ENCODE peak calls at places on chromosome 17, in eight cellular contexts. One of them, this sample, is unnamed.

GRCh38 chr17:46182961-46183360 is 10.3 kb downstream of the KANSL1 start:
- DNase-seq in Right ventricle myocardium superior: no peak
- DNase-seq in mammary epithelial cell: no peak
- DNase-seq in left ventricle myocardium superior: no peak
- DNase-seq in activated gamma-delta T cell treated with Interleukin-2 at 50 U/mL for 16 hours: no peak
- DNase-seq in NCI-H460: no peak
- DNase-seq in epithelial cell of esophagus: peak; percentile 44
- DNase-seq in putamen: no peak
- DNase-seq in this sample: no peak

GRCh38 chr17:73717690-73718089 is 73.4 kb upstream of the SDK2 start:
- DNase-seq in activated gamma-delta T cell treated with Interleukin-2 at 50 U/mL for 16 hours: no peak
- DNase-seq in mammary epithelial cell: no peak
- DNase-seq in putamen: no peak
- DNase-seq in Right ventricle myocardium superior: no peak
- DNase-seq in left ventricle myocardium superior: no peak
- DNase-seq in NCI-H460: no peak
- DNase-seq in epithelial cell of esophagus: no peak
- DNase-seq in this sample: no peak

GRCh38 chr17:74987909-74988711 is 678 bp downstream of the CDR2L start:
- DNase-seq in NCI-H460: no peak
- DNase-seq in epithelial cell of esophagus: peak; percentile 66
- DNase-seq in Right ventricle myocardium superior: peak; percentile 90
- DNase-seq in putamen: peak; percentile 80
- DNase-seq in left ventricle myocardium superior: peak; percentile 89
- DNase-seq in activated gamma-delta T cell treated with Interleukin-2 at 50 U/mL for 16 hours: no peak
- DNase-seq in mammary epithelial cell: peak; percentile 73
- DNase-seq in this sample: peak; percentile 93

GRCh38 chr17:67746704-67747571 is 29.2 kb downstream of the NOL11 start:
- DNase-seq in NCI-H460: no peak
- DNase-seq in epithelial cell of esophagus: no peak
- DNase-seq in Right ventricle myocardium superior: no peak
- DNase-seq in mammary epithelial cell: no peak
- DNase-seq in activated gamma-delta T cell treated with Interleukin-2 at 50 U/mL for 16 hours: no peak
- DNase-seq in left ventricle myocardium superior: no peak
- DNase-seq in putamen: no peak
- DNase-seq in this sample: no peak

GRCh38 chr17:55410722-55411462 is 10.7 kb downstream of the MMD start:
- DNase-seq in left ventricle myocardium superior: no peak
- DNase-seq in epithelial cell of esophagus: peak; percentile 28
- DNase-seq in activated gamma-delta T cell treated with Interleukin-2 at 50 U/mL for 16 hours: no peak
- DNase-seq in NCI-H460: no peak
- DNase-seq in mammary epithelial cell: no peak
- DNase-seq in putamen: no peak
- DNase-seq in Right ventricle myocardium superior: no peak
- DNase-seq in this sample: no peak

GRCh38 chr17:53633856-53634255 is 188.9 kb upstream of the KIF2B start:
- DNase-seq in epithelial cell of esophagus: no peak
- DNase-seq in NCI-H460: no peak
- DNase-seq in left ventricle myocardium superior: no peak
- DNase-seq in putamen: no peak
- DNase-seq in mammary epithelial cell: no peak
- DNase-seq in Right ventricle myocardium superior: no peak
- DNase-seq in activated gamma-delta T cell treated with Interleukin-2 at 50 U/mL for 16 hours: no peak
- DNase-seq in this sample: no peak

GRCh38 chr17:63950940-63951907 is 19.1 kb upstream of the CD79B start:
- DNase-seq in Right ventricle myocardium superior: no peak
- DNase-seq in epithelial cell of esophagus: peak; percentile 65
- DNase-seq in mammary epithelial cell: peak; percentile 39
- DNase-seq in NCI-H460: no peak
- DNase-seq in left ventricle myocardium superior: no peak
- DNase-seq in activated gamma-delta T cell treated with Interleukin-2 at 50 U/mL for 16 hours: peak; percentile 32
- DNase-seq in putamen: no peak
- DNase-seq in this sample: no peak

GRCh38 chr17:14672830-14673229 is 371.9 kb downstream of the HS3ST3B1 start:
- DNase-seq in putamen: no peak
- DNase-seq in mammary epithelial cell: peak; percentile 78
- DNase-seq in epithelial cell of esophagus: peak; percentile 89
- DNase-seq in Right ventricle myocardium superior: no peak
- DNase-seq in left ventricle myocardium superior: no peak
- DNase-seq in activated gamma-delta T cell treated with Interleukin-2 at 50 U/mL for 16 hours: no peak
- DNase-seq in NCI-H460: no peak
- DNase-seq in this sample: no peak

GRCh38 chr17:56884483-56885144 is 29.2 kb downstream of the TRIM25 start:
- DNase-seq in mammary epithelial cell: no peak
- DNase-seq in epithelial cell of esophagus: no peak
- DNase-seq in putamen: no peak
- DNase-seq in Right ventricle myocardium superior: no peak
- DNase-seq in NCI-H460: no peak
- DNase-seq in left ventricle myocardium superior: no peak
- DNase-seq in activated gamma-delta T cell treated with Interleukin-2 at 50 U/mL for 16 hours: no peak
- DNase-seq in this sample: no peak

GRCh38 chr17:8954339-8954738 is 11.2 kb downstream of the PIK3R5 start:
- DNase-seq in left ventricle myocardium superior: peak; percentile 67
- DNase-seq in epithelial cell of esophagus: no peak
- DNase-seq in mammary epithelial cell: no peak
- DNase-seq in Right ventricle myocardium superior: peak; percentile 83
- DNase-seq in putamen: peak; percentile 40
- DNase-seq in activated gamma-delta T cell treated with Interleukin-2 at 50 U/mL for 16 hours: peak; percentile 77
- DNase-seq in NCI-H460: no peak
- DNase-seq in this sample: peak; percentile 58

GRCh38 chr17:47423406-47424295 is 99.9 kb downstream of the EFCAB13 start:
- DNase-seq in left ventricle myocardium superior: peak; percentile 35
- DNase-seq in NCI-H460: no peak
- DNase-seq in epithelial cell of esophagus: peak; percentile 37
- DNase-seq in activated gamma-delta T cell treated with Interleukin-2 at 50 U/mL for 16 hours: no peak
- DNase-seq in putamen: no peak
- DNase-seq in Right ventricle myocardium superior: peak; percentile 41
- DNase-seq in mammary epithelial cell: peak; percentile 23
- DNase-seq in this sample: peak; percentile 23

GRCh38 chr17:27996157-27997043 is 46.1 kb upstream of the NLK start:
- DNase-seq in left ventricle myocardium superior: no peak
- DNase-seq in mammary epithelial cell: no peak
- DNase-seq in putamen: no peak
- DNase-seq in NCI-H460: no peak
- DNase-seq in activated gamma-delta T cell treated with Interleukin-2 at 50 U/mL for 16 hours: no peak
- DNase-seq in epithelial cell of esophagus: no peak
- DNase-seq in Right ventricle myocardium superior: no peak
- DNase-seq in this sample: no peak

GRCh38 chr17:17819111-17819510 is 17.7 kb downstream of the SREBF1 start:
- DNase-seq in left ventricle myocardium superior: no peak
- DNase-seq in NCI-H460: no peak
- DNase-seq in Right ventricle myocardium superior: no peak
- DNase-seq in activated gamma-delta T cell treated with Interleukin-2 at 50 U/mL for 16 hours: no peak
- DNase-seq in putamen: no peak
- DNase-seq in epithelial cell of esophagus: no peak
- DNase-seq in mammary epithelial cell: no peak
- DNase-seq in this sample: no peak

GRCh38 chr17:13598353-13599167 is 3.2 kb downstream of the HS3ST3A1 start:
- DNase-seq in putamen: no peak
- DNase-seq in activated gamma-delta T cell treated with Interleukin-2 at 50 U/mL for 16 hours: no peak
- DNase-seq in NCI-H460: no peak
- DNase-seq in Right ventricle myocardium superior: no peak
- DNase-seq in epithelial cell of esophagus: no peak
- DNase-seq in mammary epithelial cell: no peak
- DNase-seq in left ventricle myocardium superior: no peak
- DNase-seq in this sample: no peak

GRCh38 chr17:16287563-16288027 is 65.7 kb downstream of the CENPV start:
- DNase-seq in putamen: peak; percentile 68
- DNase-seq in mammary epithelial cell: peak; percentile 16
- DNase-seq in Right ventricle myocardium superior: no peak
- DNase-seq in left ventricle myocardium superior: no peak
- DNase-seq in epithelial cell of esophagus: no peak
- DNase-seq in activated gamma-delta T cell treated with Interleukin-2 at 50 U/mL for 16 hours: no peak
- DNase-seq in NCI-H460: peak; percentile 16
- DNase-seq in this sample: no peak

GRCh38 chr17:32777436-32777835 is 99.5 kb downstream of the MYO1D start:
- DNase-seq in mammary epithelial cell: peak; percentile 51
- DNase-seq in Right ventricle myocardium superior: no peak
- DNase-seq in epithelial cell of esophagus: peak; percentile 90
- DNase-seq in activated gamma-delta T cell treated with Interleukin-2 at 50 U/mL for 16 hours: no peak
- DNase-seq in NCI-H460: peak; percentile 9
- DNase-seq in putamen: no peak
- DNase-seq in left ventricle myocardium superior: no peak
- DNase-seq in this sample: no peak

GRCh38 chr17:57236686-57237299 is 19.5 kb upstream of the MSI2 start:
- DNase-seq in NCI-H460: no peak
- DNase-seq in epithelial cell of esophagus: peak; percentile 35
- DNase-seq in putamen: no peak
- DNase-seq in mammary epithelial cell: peak; percentile 15
- DNase-seq in Right ventricle myocardium superior: no peak
- DNase-seq in left ventricle myocardium superior: no peak
- DNase-seq in activated gamma-delta T cell treated with Interleukin-2 at 50 U/mL for 16 hours: no peak
- DNase-seq in this sample: no peak

GRCh38 chr17:74466111-74466784 is at the start of gene CD300A:
- DNase-seq in NCI-H460: no peak
- DNase-seq in putamen: no peak
- DNase-seq in Right ventricle myocardium superior: peak; percentile 80
- DNase-seq in mammary epithelial cell: no peak
- DNase-seq in activated gamma-delta T cell treated with Interleukin-2 at 50 U/mL for 16 hours: no peak
- DNase-seq in left ventricle myocardium superior: peak; percentile 62
- DNase-seq in epithelial cell of esophagus: no peak
- DNase-seq in this sample: peak; percentile 67

GRCh38 chr17:76139801-76140660 is 1.0 kb downstream of the FOXJ1 start:
- DNase-seq in left ventricle myocardium superior: peak; percentile 46
- DNase-seq in activated gamma-delta T cell treated with Interleukin-2 at 50 U/mL for 16 hours: peak; percentile 60
- DNase-seq in mammary epithelial cell: no peak
- DNase-seq in NCI-H460: no peak
- DNase-seq in Right ventricle myocardium superior: no peak
- DNase-seq in putamen: no peak
- DNase-seq in epithelial cell of esophagus: no peak
- DNase-seq in this sample: peak; percentile 23

GRCh38 chr17:51251010-51251409 is 8.8 kb downstream of the MBTD1 start:
- DNase-seq in putamen: no peak
- DNase-seq in activated gamma-delta T cell treated with Interleukin-2 at 50 U/mL for 16 hours: no peak
- DNase-seq in Right ventricle myocardium superior: no peak
- DNase-seq in NCI-H460: no peak
- DNase-seq in epithelial cell of esophagus: no peak
- DNase-seq in left ventricle myocardium superior: no peak
- DNase-seq in mammary epithelial cell: no peak
- DNase-seq in this sample: no peak

GRCh38 chr17:64178011-64178825 is 48.3 kb upstream of the ERN1 start:
- DNase-seq in NCI-H460: no peak
- DNase-seq in Right ventricle myocardium superior: no peak
- DNase-seq in epithelial cell of esophagus: no peak
- DNase-seq in mammary epithelial cell: peak; percentile 17
- DNase-seq in left ventricle myocardium superior: no peak
- DNase-seq in putamen: no peak
- DNase-seq in activated gamma-delta T cell treated with Interleukin-2 at 50 U/mL for 16 hours: no peak
- DNase-seq in this sample: no peak

GRCh38 chr17:79788989-79789942 is 7.6 kb downstream of the CBX8 start:
- DNase-seq in putamen: no peak
- DNase-seq in epithelial cell of esophagus: no peak
- DNase-seq in Right ventricle myocardium superior: peak; percentile 28
- DNase-seq in mammary epithelial cell: no peak
- DNase-seq in activated gamma-delta T cell treated with Interleukin-2 at 50 U/mL for 16 hours: no peak
- DNase-seq in NCI-H460: no peak
- DNase-seq in left ventricle myocardium superior: peak; percentile 28
- DNase-seq in this sample: no peak

GRCh38 chr17:41496803-41497484 is 7.2 kb upstream of the KRT36 start:
- DNase-seq in activated gamma-delta T cell treated with Interleukin-2 at 50 U/mL for 16 hours: peak; percentile 54
- DNase-seq in epithelial cell of esophagus: peak; percentile 93
- DNase-seq in Right ventricle myocardium superior: peak; percentile 79
- DNase-seq in left ventricle myocardium superior: peak; percentile 72
- DNase-seq in NCI-H460: peak; percentile 85
- DNase-seq in mammary epithelial cell: peak; percentile 88
- DNase-seq in putamen: peak; percentile 7
- DNase-seq in this sample: peak; percentile 52

GRCh38 chr17:80845863-80846671 is 145.6 kb upstream of the CHMP6 start:
- DNase-seq in epithelial cell of esophagus: no peak
- DNase-seq in activated gamma-delta T cell treated with Interleukin-2 at 50 U/mL for 16 hours: no peak
- DNase-seq in left ventricle myocardium superior: peak; percentile 20
- DNase-seq in mammary epithelial cell: no peak
- DNase-seq in NCI-H460: no peak
- DNase-seq in Right ventricle myocardium superior: no peak
- DNase-seq in putamen: no peak
- DNase-seq in this sample: no peak

GRCh38 chr17:3722716-3723115 is 987 bp upstream of the HASPIN start:
- DNase-seq in putamen: no peak
- DNase-seq in activated gamma-delta T cell treated with Interleukin-2 at 50 U/mL for 16 hours: no peak
- DNase-seq in Right ventricle myocardium superior: no peak
- DNase-seq in epithelial cell of esophagus: no peak
- DNase-seq in left ventricle myocardium superior: no peak
- DNase-seq in mammary epithelial cell: no peak
- DNase-seq in NCI-H460: no peak
- DNase-seq in this sample: no peak

GRCh38 chr17:76556759-76557367 is 17.0 kb downstream of the PRCD start:
- DNase-seq in Right ventricle myocardium superior: no peak
- DNase-seq in left ventricle myocardium superior: no peak
- DNase-seq in epithelial cell of esophagus: peak; percentile 65
- DNase-seq in mammary epithelial cell: peak; percentile 66
- DNase-seq in NCI-H460: no peak
- DNase-seq in putamen: no peak
- DNase-seq in activated gamma-delta T cell treated with Interleukin-2 at 50 U/mL for 16 hours: peak; percentile 33
- DNase-seq in this sample: no peak

GRCh38 chr17:5042152-5043022 is 7.2 kb upstream of the SLC52A1 start:
- DNase-seq in activated gamma-delta T cell treated with Interleukin-2 at 50 U/mL for 16 hours: no peak
- DNase-seq in left ventricle myocardium superior: no peak
- DNase-seq in Right ventricle myocardium superior: no peak
- DNase-seq in putamen: no peak
- DNase-seq in epithelial cell of esophagus: no peak
- DNase-seq in NCI-H460: no peak
- DNase-seq in mammary epithelial cell: no peak
- DNase-seq in this sample: no peak

GRCh38 chr17:29927546-29927945 is 2.5 kb downstream of the SSH2 start:
- DNase-seq in putamen: no peak
- DNase-seq in activated gamma-delta T cell treated with Interleukin-2 at 50 U/mL for 16 hours: no peak
- DNase-seq in mammary epithelial cell: no peak
- DNase-seq in left ventricle myocardium superior: no peak
- DNase-seq in epithelial cell of esophagus: no peak
- DNase-seq in Right ventricle myocardium superior: no peak
- DNase-seq in NCI-H460: no peak
- DNase-seq in this sample: no peak

GRCh38 chr17:64185101-64185500 is 55.2 kb upstream of the ERN1 start:
- DNase-seq in putamen: no peak
- DNase-seq in activated gamma-delta T cell treated with Interleukin-2 at 50 U/mL for 16 hours: no peak
- DNase-seq in left ventricle myocardium superior: no peak
- DNase-seq in mammary epithelial cell: no peak
- DNase-seq in Right ventricle myocardium superior: no peak
- DNase-seq in NCI-H460: no peak
- DNase-seq in epithelial cell of esophagus: no peak
- DNase-seq in this sample: no peak

GRCh38 chr17:73308017-73308823 is 3.6 kb downstream of the CDC42EP4 start:
- DNase-seq in NCI-H460: peak; percentile 88
- DNase-seq in Right ventricle myocardium superior: peak; percentile 82
- DNase-seq in epithelial cell of esophagus: peak; percentile 54
- DNase-seq in left ventricle myocardium superior: peak; percentile 83
- DNase-seq in activated gamma-delta T cell treated with Interleukin-2 at 50 U/mL for 16 hours: no peak
- DNase-seq in putamen: no peak
- DNase-seq in mammary epithelial cell: peak; percentile 85
- DNase-seq in this sample: peak; percentile 82

GRCh38 chr17:81193470-81194224 is 27.6 kb upstream of the AATK start:
- DNase-seq in left ventricle myocardium superior: no peak
- DNase-seq in NCI-H460: no peak
- DNase-seq in activated gamma-delta T cell treated with Interleukin-2 at 50 U/mL for 16 hours: no peak
- DNase-seq in putamen: no peak
- DNase-seq in Right ventricle myocardium superior: peak; percentile 15
- DNase-seq in epithelial cell of esophagus: no peak
- DNase-seq in mammary epithelial cell: no peak
- DNase-seq in this sample: no peak

GRCh38 chr17:79989106-79989835 is 46.4 kb downstream of the TBC1D16 start:
- DNase-seq in left ventricle myocardium superior: no peak
- DNase-seq in NCI-H460: no peak
- DNase-seq in activated gamma-delta T cell treated with Interleukin-2 at 50 U/mL for 16 hours: no peak
- DNase-seq in mammary epithelial cell: no peak
- DNase-seq in epithelial cell of esophagus: no peak
- DNase-seq in Right ventricle myocardium superior: no peak
- DNase-seq in putamen: no peak
- DNase-seq in this sample: no peak

GRCh38 chr17:38704645-38705522 is at the start of gene MLLT6:
- DNase-seq in mammary epithelial cell: peak; percentile 69
- DNase-seq in Right ventricle myocardium superior: peak; percentile 89
- DNase-seq in NCI-H460: peak; percentile 63
- DNase-seq in activated gamma-delta T cell treated with Interleukin-2 at 50 U/mL for 16 hours: peak; percentile 75
- DNase-seq in epithelial cell of esophagus: peak; percentile 81
- DNase-seq in putamen: peak; percentile 87
- DNase-seq in left ventricle myocardium superior: peak; percentile 90
- DNase-seq in this sample: peak; percentile 87

GRCh38 chr17:71023631-71024030 is 854.3 kb downstream of the KCNJ2 start:
- DNase-seq in mammary epithelial cell: no peak
- DNase-seq in activated gamma-delta T cell treated with Interleukin-2 at 50 U/mL for 16 hours: no peak
- DNase-seq in putamen: no peak
- DNase-seq in Right ventricle myocardium superior: no peak
- DNase-seq in NCI-H460: no peak
- DNase-seq in epithelial cell of esophagus: peak; percentile 1
- DNase-seq in left ventricle myocardium superior: no peak
- DNase-seq in this sample: no peak

This sample was measured in heart left ventricle.